ENCODE peak calls at places on chromosomes 13 and 19, in seven cellular contexts. E, K, M, Z, U, H and X are unnamed samples.

GRCh38 chr19:6058411-6059201 is 51.7 kb downstream of the RFX2 start:
- DNase-seq in E (no peak), K (no peak), M (no peak), Z (no peak), U (no peak), H (no peak), X (no peak)

GRCh38 chr19:31054430-31054829 is 294.8 kb downstream of the TSHZ3 start:
- DNase-seq in E (peak), K (peak), M (peak), Z (no peak), U (no peak), H (no peak), X (peak)

GRCh38 chr19:44677019-44677809 is 5.9 kb downstream of the CEACAM19 start:
- DNase-seq in E (no peak), K (no peak), M (no peak), Z (no peak), U (no peak), H (no peak), X (peak)

GRCh38 chr19:50646074-50646807 is 3.0 kb upstream of the C19orf81 start:
- DNase-seq in E (no peak), K (no peak), M (no peak), Z (no peak), U (no peak), H (no peak), X (peak)

GRCh38 chr19:46841458-46842083 is 9.1 kb downstream of the AP2S1 start:
- DNase-seq in E (peak), K (no peak), M (peak), Z (no peak), U (no peak), H (no peak), X (peak)

GRCh38 chr13:93736111-93736510 is 509.5 kb downstream of the GPC6 start:
- DNase-seq in E (no peak), K (no peak), M (no peak), Z (no peak), U (no peak), H (no peak), X (no peak)

GRCh38 chr19:56085571-56086275 is 35.4 kb downstream of the ZNF787 start:
- DNase-seq in E (no peak), K (no peak), M (no peak), Z (no peak), U (no peak), H (no peak), X (no peak)

GRCh38 chr19:15463865-15464371 is 426 bp downstream of the RASAL3 start:
- DNase-seq in E (no peak), K (peak), M (no peak), Z (no peak), U (peak), H (peak), X (no peak)

GRCh38 chr19:33671211-33671610 is 49.5 kb downstream of the CHST8 start:
- DNase-seq in E (no peak), K (no peak), M (no peak), Z (no peak), U (no peak), H (no peak), X (no peak)

GRCh38 chr19:55391702-55392615 is 6.2 kb downstream of the RPL28 start:
- DNase-seq in E (no peak), K (no peak), M (no peak), Z (no peak), U (no peak), H (no peak), X (no peak)

GRCh38 chr19:53132231-53132991 is at the start of gene ZNF415:
- DNase-seq in E (peak), K (peak), M (peak), Z (no peak), U (no peak), H (no peak), X (peak)

GRCh38 chr19:31408460-31409124 is 59.4 kb upstream of the TSHZ3 start:
- DNase-seq in E (no peak), K (no peak), M (no peak), Z (no peak), U (no peak), H (no peak), X (peak)

GRCh38 chr13:84570831-84571230 is 688.6 kb upstream of the SLITRK1 start:
- DNase-seq in E (no peak), K (no peak), M (no peak), Z (no peak), U (no peak), H (no peak), X (no peak)

GRCh38 chr13:51495300-51495699 is 42.5 kb upstream of the INTS6 start:
- DNase-seq in E (no peak), K (no peak), M (no peak), Z (no peak), U (no peak), H (no peak), X (no peak)

GRCh38 chr13:61900033-61900432 is 484.4 kb upstream of the PCDH20 start:
- DNase-seq in E (no peak), K (no peak), M (no peak), Z (no peak), U (no peak), H (no peak), X (no peak)

GRCh38 chr19:48502720-48503018 is 9.0 kb downstream of the LMTK3 start:
- DNase-seq in E (no peak), K (no peak), M (no peak), Z (no peak), U (no peak), H (no peak), X (no peak)

GRCh38 chr13:48731957-48732569 is 78.3 kb downstream of the CYSLTR2 start:
- DNase-seq in E (peak), K (peak), M (peak), Z (no peak), U (peak), H (peak), X (no peak)

GRCh38 chr19:7980168-7980567 is 25.3 kb downstream of the ELAVL1 start:
- DNase-seq in E (no peak), K (no peak), M (no peak), Z (no peak), U (no peak), H (no peak), X (no peak)

GRCh38 chr13:79448413-79448812 is 32.5 kb upstream of the NDFIP2 start:
- DNase-seq in E (no peak), K (no peak), M (no peak), Z (no peak), U (no peak), H (peak), X (no peak)

GRCh38 chr13:29849731-29850212 is 645 bp downstream of the UBL3 start:
- DNase-seq in E (peak), K (peak), M (peak), Z (peak), U (peak), H (no peak), X (peak)

GRCh38 chr13:111411186-111411858 is 90.9 kb downstream of the TEX29 start:
- DNase-seq in E (no peak), K (no peak), M (no peak), Z (no peak), U (no peak), H (no peak), X (no peak)

GRCh38 chr19:30430206-30430734 is 58.1 kb downstream of the ZNF536 start:
- DNase-seq in E (no peak), K (no peak), M (no peak), Z (no peak), U (no peak), H (no peak), X (no peak)

GRCh38 chr13:111899714-111900389 is 167.1 kb upstream of the SOX1 start:
- DNase-seq in E (no peak), K (no peak), M (no peak), Z (no peak), U (no peak), H (no peak), X (no peak)

GRCh38 chr13:98390086-98390697 is 186.7 kb downstream of the STK24 start:
- DNase-seq in E (no peak), K (no peak), M (no peak), Z (no peak), U (no peak), H (no peak), X (peak)

GRCh38 chr19:19185853-19186728 is 5.9 kb downstream of the BORCS8 start:
- DNase-seq in E (peak), K (peak), M (no peak), Z (no peak), U (no peak), H (peak), X (peak)

GRCh38 chr13:28533049-28533436 is 38.1 kb upstream of the FLT1 start:
- DNase-seq in E (no peak), K (no peak), M (no peak), Z (no peak), U (no peak), H (no peak), X (no peak)

GRCh38 chr13:95099541-95099940 is 201.7 kb downstream of the ABCC4 start:
- DNase-seq in E (no peak), K (no peak), M (no peak), Z (no peak), U (no peak), H (no peak), X (peak)

GRCh38 chr13:41767801-41768200 is 193.1 kb downstream of the VWA8 start:
- DNase-seq in E (peak), K (no peak), M (no peak), Z (no peak), U (no peak), H (no peak), X (peak)

GRCh38 chr13:23622991-23623390 is 52.8 kb downstream of the TNFRSF19 start:
- DNase-seq in E (no peak), K (no peak), M (no peak), Z (no peak), U (no peak), H (no peak), X (no peak)

GRCh38 chr19:55377356-55378131 is 918 bp downstream of the TMEM190 start:
- DNase-seq in E (no peak), K (no peak), M (no peak), Z (no peak), U (no peak), H (no peak), X (no peak)

GRCh38 chr19:17486545-17486944 is 16.2 kb downstream of the SLC27A1 start:
- DNase-seq in E (no peak), K (no peak), M (no peak), Z (no peak), U (no peak), H (no peak), X (no peak)

GRCh38 chr13:29817604-29818378 is 32.6 kb downstream of the UBL3 start:
- DNase-seq in E (no peak), K (no peak), M (no peak), Z (no peak), U (no peak), H (peak), X (no peak)

GRCh38 chr19:1790054-1790762 is 21.9 kb downstream of the ATP8B3 start:
- DNase-seq in E (no peak), K (no peak), M (no peak), Z (no peak), U (no peak), H (no peak), X (no peak)

GRCh38 chr13:30355405-30355741 is 48.0 kb upstream of the KATNAL1 start:
- DNase-seq in E (peak), K (peak), M (no peak), Z (no peak), U (no peak), H (no peak), X (no peak)

GRCh38 chr19:8811315-8812172 is 20.6 kb downstream of the ZNF558 start:
- DNase-seq in E (no peak), K (no peak), M (no peak), Z (no peak), U (no peak), H (no peak), X (no peak)

GRCh38 chr13:101925731-101926130 is 473.3 kb downstream of the ITGBL1 start:
- DNase-seq in E (no peak), K (no peak), M (no peak), Z (no peak), U (no peak), H (no peak), X (no peak)

GRCh38 chr13:51832471-51833152 is 12.4 kb downstream of the TMEM272 start:
- DNase-seq in E (peak), K (no peak), M (no peak), Z (no peak), U (no peak), H (peak), X (peak)

GRCh38 chr13:107365466-107366215 is 797.7 kb upstream of the ARGLU1 start:
- DNase-seq in E (no peak), K (no peak), M (no peak), Z (no peak), U (no peak), H (no peak), X (peak)